ENCODE peak calls at places on chromosomes 1 and 21, in four cellular contexts. One of them, this sample, is unnamed.

GRCh38 chr1:182602945-182603645 is 1.1 kb downstream of the RGS16 start:
- DNase-seq in stimulated activated CD4-positive, alpha-beta T cell treated with anti-CD3 and anti-CD28 coated beads, Interleukin-4, amount 100 ng/mL, for 24 hours: peak; percentile 24
- DNase-seq in kidney: no peak
- DNase-seq in tibial artery: peak; percentile 48
- DNase-seq in this sample: no peak

GRCh38 chr1:1371354-1371740 is 3.7 kb downstream of the AURKAIP1 start:
- DNase-seq in stimulated activated CD4-positive, alpha-beta T cell treated with anti-CD3 and anti-CD28 coated beads, Interleukin-4, amount 100 ng/mL, for 24 hours: peak; percentile 33
- DNase-seq in kidney: peak; percentile 75
- DNase-seq in tibial artery: no peak
- DNase-seq in this sample: no peak

GRCh38 chr1:116189481-116189880 is 78.3 kb downstream of the MAB21L3 start:
- DNase-seq in stimulated activated CD4-positive, alpha-beta T cell treated with anti-CD3 and anti-CD28 coated beads, Interleukin-4, amount 100 ng/mL, for 24 hours: no peak
- DNase-seq in kidney: no peak
- DNase-seq in tibial artery: no peak
- DNase-seq in this sample: no peak

GRCh38 chr1:245128381-245128780 is 26.4 kb upstream of the KIF26B start:
- DNase-seq in stimulated activated CD4-positive, alpha-beta T cell treated with anti-CD3 and anti-CD28 coated beads, Interleukin-4, amount 100 ng/mL, for 24 hours: no peak
- DNase-seq in kidney: no peak
- DNase-seq in tibial artery: no peak
- DNase-seq in this sample: no peak

GRCh38 chr1:111967067-111967690 is 22.3 kb downstream of the KCND3 start:
- DNase-seq in stimulated activated CD4-positive, alpha-beta T cell treated with anti-CD3 and anti-CD28 coated beads, Interleukin-4, amount 100 ng/mL, for 24 hours: no peak
- DNase-seq in kidney: no peak
- DNase-seq in tibial artery: no peak
- DNase-seq in this sample: no peak

GRCh38 chr1:109134423-109134822 is 20.5 kb downstream of the ELAPOR1 start:
- DNase-seq in stimulated activated CD4-positive, alpha-beta T cell treated with anti-CD3 and anti-CD28 coated beads, Interleukin-4, amount 100 ng/mL, for 24 hours: no peak
- DNase-seq in kidney: no peak
- DNase-seq in tibial artery: no peak
- DNase-seq in this sample: no peak

GRCh38 chr21:42666023-42666747 is 12.8 kb downstream of the PDE9A start:
- DNase-seq in stimulated activated CD4-positive, alpha-beta T cell treated with anti-CD3 and anti-CD28 coated beads, Interleukin-4, amount 100 ng/mL, for 24 hours: peak; percentile 42
- DNase-seq in kidney: peak; percentile 51
- DNase-seq in tibial artery: no peak
- DNase-seq in this sample: no peak

GRCh38 chr21:30434033-30434631 is 4.1 kb downstream of the KRTAP13-4 start:
- DNase-seq in stimulated activated CD4-positive, alpha-beta T cell treated with anti-CD3 and anti-CD28 coated beads, Interleukin-4, amount 100 ng/mL, for 24 hours: peak; percentile 7
- DNase-seq in kidney: no peak
- DNase-seq in tibial artery: no peak
- DNase-seq in this sample: no peak

GRCh38 chr21:38850277-38850951 is 44.7 kb downstream of the ETS2 start:
- DNase-seq in stimulated activated CD4-positive, alpha-beta T cell treated with anti-CD3 and anti-CD28 coated beads, Interleukin-4, amount 100 ng/mL, for 24 hours: no peak
- DNase-seq in kidney: no peak
- DNase-seq in tibial artery: no peak
- DNase-seq in this sample: no peak

This sample was measured in gastrocnemius medialis.